ENCODE peak calls at places on chromosome 7, in eight cellular contexts. One of them, this sample, is unnamed.

GRCh38 chr7:1505731-1506550 is 1.8 kb upstream of the INTS1 start:
- DNase-seq in DND-41: peak
- DNase-seq in psoas muscle: no peak
- DNase-seq in hypothalamus: no peak
- DNase-seq in activated T-helper 1 cell treated with anti-CD3 and anti-CD28 coated beads, Interleukin-12 subunit alpha, Interleukin-12 subunit beta, Interleukin-2, Interleukin-4 antibody, amounts not matched to agents 30 ng/mL and 10 ng/mL and 1 ng/mL, durations not matched to agents 14 hours and 24 hours and 36 hours: no peak
- DNase-seq in anterior cingulate cortex: no peak
- DNase-seq in activated gamma-delta T cell treated with Interleukin-2 at 50 U/mL for 16 hours: no peak
- DNase-seq in fibroblast of the aortic adventitia: no peak
- DNase-seq in this sample: no peak

GRCh38 chr7:104123786-104124185 is 84.0 kb downstream of the ORC5 start:
- DNase-seq in DND-41: no peak
- DNase-seq in psoas muscle: no peak
- DNase-seq in hypothalamus: no peak
- DNase-seq in activated T-helper 1 cell treated with anti-CD3 and anti-CD28 coated beads, Interleukin-12 subunit alpha, Interleukin-12 subunit beta, Interleukin-2, Interleukin-4 antibody, amounts not matched to agents 30 ng/mL and 10 ng/mL and 1 ng/mL, durations not matched to agents 14 hours and 24 hours and 36 hours: no peak
- DNase-seq in anterior cingulate cortex: no peak
- DNase-seq in activated gamma-delta T cell treated with Interleukin-2 at 50 U/mL for 16 hours: no peak
- DNase-seq in fibroblast of the aortic adventitia: peak
- DNase-seq in this sample: no peak

GRCh38 chr7:8938036-8938435 is 504.6 kb downstream of the NXPH1 start:
- DNase-seq in DND-41: no peak
- DNase-seq in psoas muscle: no peak
- DNase-seq in hypothalamus: no peak
- DNase-seq in activated T-helper 1 cell treated with anti-CD3 and anti-CD28 coated beads, Interleukin-12 subunit alpha, Interleukin-12 subunit beta, Interleukin-2, Interleukin-4 antibody, amounts not matched to agents 30 ng/mL and 10 ng/mL and 1 ng/mL, durations not matched to agents 14 hours and 24 hours and 36 hours: no peak
- DNase-seq in anterior cingulate cortex: no peak
- DNase-seq in activated gamma-delta T cell treated with Interleukin-2 at 50 U/mL for 16 hours: no peak
- DNase-seq in fibroblast of the aortic adventitia: no peak
- DNase-seq in this sample: no peak

GRCh38 chr7:93921607-93922446 is at the start of gene GNG11:
- DNase-seq in DND-41: no peak
- DNase-seq in psoas muscle: peak
- DNase-seq in hypothalamus: peak
- DNase-seq in activated T-helper 1 cell treated with anti-CD3 and anti-CD28 coated beads, Interleukin-12 subunit alpha, Interleukin-12 subunit beta, Interleukin-2, Interleukin-4 antibody, amounts not matched to agents 30 ng/mL and 10 ng/mL and 1 ng/mL, durations not matched to agents 14 hours and 24 hours and 36 hours: no peak
- DNase-seq in anterior cingulate cortex: peak
- DNase-seq in activated gamma-delta T cell treated with Interleukin-2 at 50 U/mL for 16 hours: peak
- DNase-seq in fibroblast of the aortic adventitia: peak
- DNase-seq in this sample: peak

GRCh38 chr7:46387646-46388045 is 466.6 kb upstream of the IGFBP3 start:
- DNase-seq in DND-41: no peak
- DNase-seq in psoas muscle: no peak
- DNase-seq in hypothalamus: no peak
- DNase-seq in activated T-helper 1 cell treated with anti-CD3 and anti-CD28 coated beads, Interleukin-12 subunit alpha, Interleukin-12 subunit beta, Interleukin-2, Interleukin-4 antibody, amounts not matched to agents 30 ng/mL and 10 ng/mL and 1 ng/mL, durations not matched to agents 14 hours and 24 hours and 36 hours: no peak
- DNase-seq in anterior cingulate cortex: no peak
- DNase-seq in activated gamma-delta T cell treated with Interleukin-2 at 50 U/mL for 16 hours: no peak
- DNase-seq in fibroblast of the aortic adventitia: peak
- DNase-seq in this sample: no peak

GRCh38 chr7:154789404-154789803 is 213.5 kb downstream of the PAXIP1 start:
- DNase-seq in DND-41: peak
- DNase-seq in psoas muscle: no peak
- DNase-seq in hypothalamus: peak
- DNase-seq in activated T-helper 1 cell treated with anti-CD3 and anti-CD28 coated beads, Interleukin-12 subunit alpha, Interleukin-12 subunit beta, Interleukin-2, Interleukin-4 antibody, amounts not matched to agents 30 ng/mL and 10 ng/mL and 1 ng/mL, durations not matched to agents 14 hours and 24 hours and 36 hours: no peak
- DNase-seq in anterior cingulate cortex: peak
- DNase-seq in activated gamma-delta T cell treated with Interleukin-2 at 50 U/mL for 16 hours: no peak
- DNase-seq in fibroblast of the aortic adventitia: no peak
- DNase-seq in this sample: no peak

GRCh38 chr7:4613855-4614548 is 68.1 kb upstream of the FOXK1 start:
- DNase-seq in DND-41: no peak
- DNase-seq in psoas muscle: peak
- DNase-seq in hypothalamus: no peak
- DNase-seq in activated T-helper 1 cell treated with anti-CD3 and anti-CD28 coated beads, Interleukin-12 subunit alpha, Interleukin-12 subunit beta, Interleukin-2, Interleukin-4 antibody, amounts not matched to agents 30 ng/mL and 10 ng/mL and 1 ng/mL, durations not matched to agents 14 hours and 24 hours and 36 hours: no peak
- DNase-seq in anterior cingulate cortex: no peak
- DNase-seq in activated gamma-delta T cell treated with Interleukin-2 at 50 U/mL for 16 hours: no peak
- DNase-seq in fibroblast of the aortic adventitia: peak
- DNase-seq in this sample: no peak

GRCh38 chr7:73896454-73896853 is 35.5 kb downstream of the TMEM270 start:
- DNase-seq in DND-41: no peak
- DNase-seq in psoas muscle: peak
- DNase-seq in hypothalamus: no peak
- DNase-seq in activated T-helper 1 cell treated with anti-CD3 and anti-CD28 coated beads, Interleukin-12 subunit alpha, Interleukin-12 subunit beta, Interleukin-2, Interleukin-4 antibody, amounts not matched to agents 30 ng/mL and 10 ng/mL and 1 ng/mL, durations not matched to agents 14 hours and 24 hours and 36 hours: no peak
- DNase-seq in anterior cingulate cortex: no peak
- DNase-seq in activated gamma-delta T cell treated with Interleukin-2 at 50 U/mL for 16 hours: no peak
- DNase-seq in fibroblast of the aortic adventitia: peak
- DNase-seq in this sample: no peak

GRCh38 chr7:34672430-34672829 is 14.4 kb downstream of the NPSR1 start:
- DNase-seq in DND-41: no peak
- DNase-seq in psoas muscle: no peak
- DNase-seq in hypothalamus: no peak
- DNase-seq in activated T-helper 1 cell treated with anti-CD3 and anti-CD28 coated beads, Interleukin-12 subunit alpha, Interleukin-12 subunit beta, Interleukin-2, Interleukin-4 antibody, amounts not matched to agents 30 ng/mL and 10 ng/mL and 1 ng/mL, durations not matched to agents 14 hours and 24 hours and 36 hours: no peak
- DNase-seq in anterior cingulate cortex: no peak
- DNase-seq in activated gamma-delta T cell treated with Interleukin-2 at 50 U/mL for 16 hours: no peak
- DNase-seq in fibroblast of the aortic adventitia: peak
- DNase-seq in this sample: no peak

GRCh38 chr7:127692200-127692599 is 40.2 kb downstream of the SND1 start:
- DNase-seq in DND-41: no peak
- DNase-seq in psoas muscle: no peak
- DNase-seq in hypothalamus: no peak
- DNase-seq in activated T-helper 1 cell treated with anti-CD3 and anti-CD28 coated beads, Interleukin-12 subunit alpha, Interleukin-12 subunit beta, Interleukin-2, Interleukin-4 antibody, amounts not matched to agents 30 ng/mL and 10 ng/mL and 1 ng/mL, durations not matched to agents 14 hours and 24 hours and 36 hours: no peak
- DNase-seq in anterior cingulate cortex: no peak
- DNase-seq in activated gamma-delta T cell treated with Interleukin-2 at 50 U/mL for 16 hours: no peak
- DNase-seq in fibroblast of the aortic adventitia: no peak
- DNase-seq in this sample: no peak

GRCh38 chr7:102890292-102890970 is 22.4 kb upstream of the LRRC17 start:
- DNase-seq in DND-41: no peak
- DNase-seq in psoas muscle: no peak
- DNase-seq in hypothalamus: no peak
- DNase-seq in activated T-helper 1 cell treated with anti-CD3 and anti-CD28 coated beads, Interleukin-12 subunit alpha, Interleukin-12 subunit beta, Interleukin-2, Interleukin-4 antibody, amounts not matched to agents 30 ng/mL and 10 ng/mL and 1 ng/mL, durations not matched to agents 14 hours and 24 hours and 36 hours: no peak
- DNase-seq in anterior cingulate cortex: peak
- DNase-seq in activated gamma-delta T cell treated with Interleukin-2 at 50 U/mL for 16 hours: no peak
- DNase-seq in fibroblast of the aortic adventitia: peak
- DNase-seq in this sample: no peak

GRCh38 chr7:23347007-23347681 is 48.0 kb downstream of the MALSU1 start:
- DNase-seq in DND-41: no peak
- DNase-seq in psoas muscle: no peak
- DNase-seq in hypothalamus: no peak
- DNase-seq in activated T-helper 1 cell treated with anti-CD3 and anti-CD28 coated beads, Interleukin-12 subunit alpha, Interleukin-12 subunit beta, Interleukin-2, Interleukin-4 antibody, amounts not matched to agents 30 ng/mL and 10 ng/mL and 1 ng/mL, durations not matched to agents 14 hours and 24 hours and 36 hours: no peak
- DNase-seq in anterior cingulate cortex: no peak
- DNase-seq in activated gamma-delta T cell treated with Interleukin-2 at 50 U/mL for 16 hours: no peak
- DNase-seq in fibroblast of the aortic adventitia: no peak
- DNase-seq in this sample: no peak

GRCh38 chr7:108149119-108149518 is 19.0 kb upstream of the LAMB4 start:
- DNase-seq in DND-41: no peak
- DNase-seq in psoas muscle: no peak
- DNase-seq in hypothalamus: no peak
- DNase-seq in activated T-helper 1 cell treated with anti-CD3 and anti-CD28 coated beads, Interleukin-12 subunit alpha, Interleukin-12 subunit beta, Interleukin-2, Interleukin-4 antibody, amounts not matched to agents 30 ng/mL and 10 ng/mL and 1 ng/mL, durations not matched to agents 14 hours and 24 hours and 36 hours: no peak
- DNase-seq in anterior cingulate cortex: no peak
- DNase-seq in activated gamma-delta T cell treated with Interleukin-2 at 50 U/mL for 16 hours: no peak
- DNase-seq in fibroblast of the aortic adventitia: no peak
- DNase-seq in this sample: no peak

GRCh38 chr7:36228039-36228438 is 75.0 kb downstream of the EEPD1 start:
- DNase-seq in DND-41: no peak
- DNase-seq in psoas muscle: no peak
- DNase-seq in hypothalamus: no peak
- DNase-seq in activated T-helper 1 cell treated with anti-CD3 and anti-CD28 coated beads, Interleukin-12 subunit alpha, Interleukin-12 subunit beta, Interleukin-2, Interleukin-4 antibody, amounts not matched to agents 30 ng/mL and 10 ng/mL and 1 ng/mL, durations not matched to agents 14 hours and 24 hours and 36 hours: no peak
- DNase-seq in anterior cingulate cortex: no peak
- DNase-seq in activated gamma-delta T cell treated with Interleukin-2 at 50 U/mL for 16 hours: no peak
- DNase-seq in fibroblast of the aortic adventitia: no peak
- DNase-seq in this sample: no peak

GRCh38 chr7:42522227-42522991 is 285.4 kb upstream of the GLI3 start:
- DNase-seq in DND-41: no peak
- DNase-seq in psoas muscle: no peak
- DNase-seq in hypothalamus: no peak
- DNase-seq in activated T-helper 1 cell treated with anti-CD3 and anti-CD28 coated beads, Interleukin-12 subunit alpha, Interleukin-12 subunit beta, Interleukin-2, Interleukin-4 antibody, amounts not matched to agents 30 ng/mL and 10 ng/mL and 1 ng/mL, durations not matched to agents 14 hours and 24 hours and 36 hours: no peak
- DNase-seq in anterior cingulate cortex: no peak
- DNase-seq in activated gamma-delta T cell treated with Interleukin-2 at 50 U/mL for 16 hours: no peak
- DNase-seq in fibroblast of the aortic adventitia: no peak
- DNase-seq in this sample: no peak

GRCh38 chr7:21063106-21063505 is 276.4 kb upstream of the SP8 start:
- DNase-seq in DND-41: no peak
- DNase-seq in psoas muscle: no peak
- DNase-seq in hypothalamus: no peak
- DNase-seq in activated T-helper 1 cell treated with anti-CD3 and anti-CD28 coated beads, Interleukin-12 subunit alpha, Interleukin-12 subunit beta, Interleukin-2, Interleukin-4 antibody, amounts not matched to agents 30 ng/mL and 10 ng/mL and 1 ng/mL, durations not matched to agents 14 hours and 24 hours and 36 hours: no peak
- DNase-seq in anterior cingulate cortex: no peak
- DNase-seq in activated gamma-delta T cell treated with Interleukin-2 at 50 U/mL for 16 hours: no peak
- DNase-seq in fibroblast of the aortic adventitia: no peak
- DNase-seq in this sample: no peak

GRCh38 chr7:885893-886625 is 9.7 kb downstream of the GET4 start:
- DNase-seq in DND-41: no peak
- DNase-seq in psoas muscle: peak
- DNase-seq in hypothalamus: no peak
- DNase-seq in activated T-helper 1 cell treated with anti-CD3 and anti-CD28 coated beads, Interleukin-12 subunit alpha, Interleukin-12 subunit beta, Interleukin-2, Interleukin-4 antibody, amounts not matched to agents 30 ng/mL and 10 ng/mL and 1 ng/mL, durations not matched to agents 14 hours and 24 hours and 36 hours: no peak
- DNase-seq in anterior cingulate cortex: no peak
- DNase-seq in activated gamma-delta T cell treated with Interleukin-2 at 50 U/mL for 16 hours: no peak
- DNase-seq in fibroblast of the aortic adventitia: no peak
- DNase-seq in this sample: no peak

GRCh38 chr7:81769891-81770818 is at the start of gene HGF:
- DNase-seq in DND-41: no peak
- DNase-seq in psoas muscle: peak
- DNase-seq in hypothalamus: peak
- DNase-seq in activated T-helper 1 cell treated with anti-CD3 and anti-CD28 coated beads, Interleukin-12 subunit alpha, Interleukin-12 subunit beta, Interleukin-2, Interleukin-4 antibody, amounts not matched to agents 30 ng/mL and 10 ng/mL and 1 ng/mL, durations not matched to agents 14 hours and 24 hours and 36 hours: no peak
- DNase-seq in anterior cingulate cortex: peak
- DNase-seq in activated gamma-delta T cell treated with Interleukin-2 at 50 U/mL for 16 hours: peak
- DNase-seq in fibroblast of the aortic adventitia: peak
- DNase-seq in this sample: peak

GRCh38 chr7:150799741-150800575 is at the start of gene TMEM176B:
- DNase-seq in DND-41: no peak
- DNase-seq in psoas muscle: peak
- DNase-seq in hypothalamus: peak
- DNase-seq in activated T-helper 1 cell treated with anti-CD3 and anti-CD28 coated beads, Interleukin-12 subunit alpha, Interleukin-12 subunit beta, Interleukin-2, Interleukin-4 antibody, amounts not matched to agents 30 ng/mL and 10 ng/mL and 1 ng/mL, durations not matched to agents 14 hours and 24 hours and 36 hours: no peak
- DNase-seq in anterior cingulate cortex: no peak
- DNase-seq in activated gamma-delta T cell treated with Interleukin-2 at 50 U/mL for 16 hours: no peak
- DNase-seq in fibroblast of the aortic adventitia: no peak
- DNase-seq in this sample: no peak

GRCh38 chr7:155283565-155284194 is 14.0 kb upstream of the INSIG1 start:
- DNase-seq in DND-41: no peak
- DNase-seq in psoas muscle: no peak
- DNase-seq in hypothalamus: no peak
- DNase-seq in activated T-helper 1 cell treated with anti-CD3 and anti-CD28 coated beads, Interleukin-12 subunit alpha, Interleukin-12 subunit beta, Interleukin-2, Interleukin-4 antibody, amounts not matched to agents 30 ng/mL and 10 ng/mL and 1 ng/mL, durations not matched to agents 14 hours and 24 hours and 36 hours: no peak
- DNase-seq in anterior cingulate cortex: no peak
- DNase-seq in activated gamma-delta T cell treated with Interleukin-2 at 50 U/mL for 16 hours: no peak
- DNase-seq in fibroblast of the aortic adventitia: no peak
- DNase-seq in this sample: no peak

GRCh38 chr7:104794154-104794553 is 219.9 kb upstream of the KMT2E start:
- DNase-seq in DND-41: no peak
- DNase-seq in psoas muscle: no peak
- DNase-seq in hypothalamus: no peak
- DNase-seq in activated T-helper 1 cell treated with anti-CD3 and anti-CD28 coated beads, Interleukin-12 subunit alpha, Interleukin-12 subunit beta, Interleukin-2, Interleukin-4 antibody, amounts not matched to agents 30 ng/mL and 10 ng/mL and 1 ng/mL, durations not matched to agents 14 hours and 24 hours and 36 hours: no peak
- DNase-seq in anterior cingulate cortex: no peak
- DNase-seq in activated gamma-delta T cell treated with Interleukin-2 at 50 U/mL for 16 hours: no peak
- DNase-seq in fibroblast of the aortic adventitia: no peak
- DNase-seq in this sample: no peak

GRCh38 chr7:100545636-100546128 is 6.7 kb downstream of the AGFG2 start:
- DNase-seq in DND-41: no peak
- DNase-seq in psoas muscle: no peak
- DNase-seq in hypothalamus: no peak
- DNase-seq in activated T-helper 1 cell treated with anti-CD3 and anti-CD28 coated beads, Interleukin-12 subunit alpha, Interleukin-12 subunit beta, Interleukin-2, Interleukin-4 antibody, amounts not matched to agents 30 ng/mL and 10 ng/mL and 1 ng/mL, durations not matched to agents 14 hours and 24 hours and 36 hours: peak
- DNase-seq in anterior cingulate cortex: peak
- DNase-seq in activated gamma-delta T cell treated with Interleukin-2 at 50 U/mL for 16 hours: peak
- DNase-seq in fibroblast of the aortic adventitia: peak
- DNase-seq in this sample: no peak

GRCh38 chr7:38310601-38311057 is 37.2 kb upstream of the TARP start:
- DNase-seq in DND-41: no peak
- DNase-seq in psoas muscle: peak
- DNase-seq in hypothalamus: no peak
- DNase-seq in activated T-helper 1 cell treated with anti-CD3 and anti-CD28 coated beads, Interleukin-12 subunit alpha, Interleukin-12 subunit beta, Interleukin-2, Interleukin-4 antibody, amounts not matched to agents 30 ng/mL and 10 ng/mL and 1 ng/mL, durations not matched to agents 14 hours and 24 hours and 36 hours: no peak
- DNase-seq in anterior cingulate cortex: peak
- DNase-seq in activated gamma-delta T cell treated with Interleukin-2 at 50 U/mL for 16 hours: no peak
- DNase-seq in fibroblast of the aortic adventitia: no peak
- DNase-seq in this sample: no peak

GRCh38 chr7:103947026-103947655 is 42.3 kb downstream of the RELN start:
- DNase-seq in DND-41: no peak
- DNase-seq in psoas muscle: no peak
- DNase-seq in hypothalamus: no peak
- DNase-seq in activated T-helper 1 cell treated with anti-CD3 and anti-CD28 coated beads, Interleukin-12 subunit alpha, Interleukin-12 subunit beta, Interleukin-2, Interleukin-4 antibody, amounts not matched to agents 30 ng/mL and 10 ng/mL and 1 ng/mL, durations not matched to agents 14 hours and 24 hours and 36 hours: no peak
- DNase-seq in anterior cingulate cortex: no peak
- DNase-seq in activated gamma-delta T cell treated with Interleukin-2 at 50 U/mL for 16 hours: no peak
- DNase-seq in fibroblast of the aortic adventitia: no peak
- DNase-seq in this sample: no peak

GRCh38 chr7:97145068-97145467 is 27.6 kb downstream of the SDHAF3 start:
- DNase-seq in DND-41: no peak
- DNase-seq in psoas muscle: no peak
- DNase-seq in hypothalamus: no peak
- DNase-seq in activated T-helper 1 cell treated with anti-CD3 and anti-CD28 coated beads, Interleukin-12 subunit alpha, Interleukin-12 subunit beta, Interleukin-2, Interleukin-4 antibody, amounts not matched to agents 30 ng/mL and 10 ng/mL and 1 ng/mL, durations not matched to agents 14 hours and 24 hours and 36 hours: no peak
- DNase-seq in anterior cingulate cortex: no peak
- DNase-seq in activated gamma-delta T cell treated with Interleukin-2 at 50 U/mL for 16 hours: no peak
- DNase-seq in fibroblast of the aortic adventitia: peak
- DNase-seq in this sample: no peak

GRCh38 chr7:79820387-79820786 is 314.2 kb upstream of the GNAI1 start:
- DNase-seq in DND-41: no peak
- DNase-seq in psoas muscle: peak
- DNase-seq in hypothalamus: peak
- DNase-seq in activated T-helper 1 cell treated with anti-CD3 and anti-CD28 coated beads, Interleukin-12 subunit alpha, Interleukin-12 subunit beta, Interleukin-2, Interleukin-4 antibody, amounts not matched to agents 30 ng/mL and 10 ng/mL and 1 ng/mL, durations not matched to agents 14 hours and 24 hours and 36 hours: no peak
- DNase-seq in anterior cingulate cortex: peak
- DNase-seq in activated gamma-delta T cell treated with Interleukin-2 at 50 U/mL for 16 hours: no peak
- DNase-seq in fibroblast of the aortic adventitia: peak
- DNase-seq in this sample: no peak

GRCh38 chr7:80499350-80499955 is 12.4 kb downstream of the GNAT3 start:
- DNase-seq in DND-41: no peak
- DNase-seq in psoas muscle: peak
- DNase-seq in hypothalamus: no peak
- DNase-seq in activated T-helper 1 cell treated with anti-CD3 and anti-CD28 coated beads, Interleukin-12 subunit alpha, Interleukin-12 subunit beta, Interleukin-2, Interleukin-4 antibody, amounts not matched to agents 30 ng/mL and 10 ng/mL and 1 ng/mL, durations not matched to agents 14 hours and 24 hours and 36 hours: no peak
- DNase-seq in anterior cingulate cortex: no peak
- DNase-seq in activated gamma-delta T cell treated with Interleukin-2 at 50 U/mL for 16 hours: no peak
- DNase-seq in fibroblast of the aortic adventitia: peak
- DNase-seq in this sample: no peak

GRCh38 chr7:27576360-27576944 is 86.2 kb downstream of the HIBADH start:
- DNase-seq in DND-41: no peak
- DNase-seq in psoas muscle: no peak
- DNase-seq in hypothalamus: no peak
- DNase-seq in activated T-helper 1 cell treated with anti-CD3 and anti-CD28 coated beads, Interleukin-12 subunit alpha, Interleukin-12 subunit beta, Interleukin-2, Interleukin-4 antibody, amounts not matched to agents 30 ng/mL and 10 ng/mL and 1 ng/mL, durations not matched to agents 14 hours and 24 hours and 36 hours: no peak
- DNase-seq in anterior cingulate cortex: no peak
- DNase-seq in activated gamma-delta T cell treated with Interleukin-2 at 50 U/mL for 16 hours: no peak
- DNase-seq in fibroblast of the aortic adventitia: peak
- DNase-seq in this sample: no peak

GRCh38 chr7:19508124-19508523 is 200.7 kb downstream of the POLR1F start:
- DNase-seq in DND-41: no peak
- DNase-seq in psoas muscle: no peak
- DNase-seq in hypothalamus: no peak
- DNase-seq in activated T-helper 1 cell treated with anti-CD3 and anti-CD28 coated beads, Interleukin-12 subunit alpha, Interleukin-12 subunit beta, Interleukin-2, Interleukin-4 antibody, amounts not matched to agents 30 ng/mL and 10 ng/mL and 1 ng/mL, durations not matched to agents 14 hours and 24 hours and 36 hours: no peak
- DNase-seq in anterior cingulate cortex: no peak
- DNase-seq in activated gamma-delta T cell treated with Interleukin-2 at 50 U/mL for 16 hours: no peak
- DNase-seq in fibroblast of the aortic adventitia: no peak
- DNase-seq in this sample: no peak

GRCh38 chr7:134482858-134483257 is 24.0 kb upstream of the AKR1B1 start:
- DNase-seq in DND-41: no peak
- DNase-seq in psoas muscle: no peak
- DNase-seq in hypothalamus: no peak
- DNase-seq in activated T-helper 1 cell treated with anti-CD3 and anti-CD28 coated beads, Interleukin-12 subunit alpha, Interleukin-12 subunit beta, Interleukin-2, Interleukin-4 antibody, amounts not matched to agents 30 ng/mL and 10 ng/mL and 1 ng/mL, durations not matched to agents 14 hours and 24 hours and 36 hours: no peak
- DNase-seq in anterior cingulate cortex: no peak
- DNase-seq in activated gamma-delta T cell treated with Interleukin-2 at 50 U/mL for 16 hours: no peak
- DNase-seq in fibroblast of the aortic adventitia: no peak
- DNase-seq in this sample: no peak

GRCh38 chr7:151045262-151045661 is 3.1 kb upstream of the ASIC3 start:
- DNase-seq in DND-41: no peak
- DNase-seq in psoas muscle: no peak
- DNase-seq in hypothalamus: no peak
- DNase-seq in activated T-helper 1 cell treated with anti-CD3 and anti-CD28 coated beads, Interleukin-12 subunit alpha, Interleukin-12 subunit beta, Interleukin-2, Interleukin-4 antibody, amounts not matched to agents 30 ng/mL and 10 ng/mL and 1 ng/mL, durations not matched to agents 14 hours and 24 hours and 36 hours: no peak
- DNase-seq in anterior cingulate cortex: no peak
- DNase-seq in activated gamma-delta T cell treated with Interleukin-2 at 50 U/mL for 16 hours: no peak
- DNase-seq in fibroblast of the aortic adventitia: no peak
- DNase-seq in this sample: no peak

GRCh38 chr7:76997381-76998262 is 34.5 kb downstream of the SPDYE17 start:
- DNase-seq in DND-41: no peak
- DNase-seq in psoas muscle: no peak
- DNase-seq in hypothalamus: no peak
- DNase-seq in activated T-helper 1 cell treated with anti-CD3 and anti-CD28 coated beads, Interleukin-12 subunit alpha, Interleukin-12 subunit beta, Interleukin-2, Interleukin-4 antibody, amounts not matched to agents 30 ng/mL and 10 ng/mL and 1 ng/mL, durations not matched to agents 14 hours and 24 hours and 36 hours: no peak
- DNase-seq in anterior cingulate cortex: no peak
- DNase-seq in activated gamma-delta T cell treated with Interleukin-2 at 50 U/mL for 16 hours: no peak
- DNase-seq in fibroblast of the aortic adventitia: no peak
- DNase-seq in this sample: no peak

GRCh38 chr7:53744361-53744760 is 708.9 kb downstream of the POM121L12 start:
- DNase-seq in DND-41: no peak
- DNase-seq in psoas muscle: no peak
- DNase-seq in hypothalamus: no peak
- DNase-seq in activated T-helper 1 cell treated with anti-CD3 and anti-CD28 coated beads, Interleukin-12 subunit alpha, Interleukin-12 subunit beta, Interleukin-2, Interleukin-4 antibody, amounts not matched to agents 30 ng/mL and 10 ng/mL and 1 ng/mL, durations not matched to agents 14 hours and 24 hours and 36 hours: no peak
- DNase-seq in anterior cingulate cortex: no peak
- DNase-seq in activated gamma-delta T cell treated with Interleukin-2 at 50 U/mL for 16 hours: no peak
- DNase-seq in fibroblast of the aortic adventitia: no peak
- DNase-seq in this sample: no peak

This sample was measured in esophagus squamous epithelium.